ENCODE peak calls at places on chromosomes 3 and 15, in six cellular contexts. T is Peyer's patch; A is body of pancreas; Y is upper lobe of left lung; U is tibial nerve; M is naive thymus-derived CD4-positive, alpha-beta T cell. X is an unnamed sample.
A peak's percentile ranks its signal among the peaks of the same experiment; 100 is the strongest.

GRCh38 chr3:36911990-36912804 is 32.7 kb downstream of the TRANK1 start:
- DNase-seq in T (no peak), Y (no peak), A (no peak), M (peak; percentile 31), U (no peak), X (no peak)

GRCh38 chr3:149658444-149659172 is 783 bp upstream of the WWTR1 start:
- DNase-seq in U (peak; percentile 66), T (peak; percentile 77), Y (peak; percentile 51), A (peak; percentile 74), M (no peak), X (peak; percentile 71)

GRCh38 chr3:123834631-123835030 is 49.5 kb downstream of the MYLK start:
- DNase-seq in A (no peak), T (no peak), U (no peak), Y (no peak), M (no peak), X (no peak)

GRCh38 chr3:127688416-127689265 is 15.9 kb downstream of the ABTB1 start:
- DNase-seq in Y (no peak), T (peak; percentile 40), M (no peak), A (peak; percentile 37), U (peak; percentile 9), X (peak; percentile 37)

GRCh38 chr3:194083253-194084224 is 52.4 kb upstream of the HES1 start:
- DNase-seq in U (no peak), A (no peak), Y (peak; percentile 58), M (no peak), T (peak; percentile 38), X (no peak)

GRCh38 chr3:54353547-54354339 is 231.4 kb downstream of the CACNA2D3 start:
- DNase-seq in U (no peak), A (no peak), Y (no peak), M (no peak), T (no peak), X (no peak)

GRCh38 chr15:65954289-65954741 is 85.0 kb downstream of the RAB11A start:
- DNase-seq in M (no peak), U (no peak), Y (no peak), T (no peak), A (no peak), X (no peak)

GRCh38 chr3:183211390-183211789 is 41.7 kb upstream of the B3GNT5 start:
- DNase-seq in Y (no peak), U (no peak), A (peak; percentile 49), M (no peak), T (peak; percentile 54), X (no peak)

GRCh38 chr15:25860885-25861866 is 2.0 kb downstream of the ATP10A start:
- DNase-seq in T (peak; percentile 66), U (no peak), A (no peak), M (peak; percentile 44), Y (no peak), X (no peak)

GRCh38 chr15:81268881-81269601 is 54.9 kb downstream of the STARD5 start:
- DNase-seq in U (no peak), M (no peak), T (no peak), A (no peak), Y (no peak), X (no peak)

GRCh38 chr3:183579967-183580720 is 24.6 kb upstream of the KLHL6 start:
- DNase-seq in Y (no peak), A (peak; percentile 70), T (no peak), U (no peak), M (no peak), X (no peak)

GRCh38 chr3:43254125-43254524 is 32.2 kb upstream of the SNRK start:
- DNase-seq in M (no peak), U (no peak), Y (no peak), A (no peak), T (no peak), X (no peak)

GRCh38 chr3:9911863-9912262 is 5.0 kb upstream of the IL17RC start:
- DNase-seq in M (no peak), U (no peak), A (no peak), T (no peak), Y (no peak), X (no peak)

GRCh38 chr15:58606577-58607080 is 142.9 kb downstream of the ADAM10 start:
- DNase-seq in U (no peak), M (no peak), A (no peak), Y (no peak), T (no peak), X (no peak)

GRCh38 chr3:41411065-41411464 is 211.8 kb downstream of the CTNNB1 start:
- DNase-seq in Y (no peak), U (no peak), T (no peak), A (no peak), M (no peak), X (no peak)

GRCh38 chr15:69413822-69414701 is at the start of gene KIF23:
- DNase-seq in U (peak; percentile 70), A (peak; percentile 91), Y (peak; percentile 98), M (peak; percentile 90), T (peak; percentile 96), X (peak; percentile 99)

GRCh38 chr15:31302778-31303433 is 23.7 kb upstream of the KLF13 start:
- DNase-seq in Y (no peak), A (no peak), U (no peak), T (peak; percentile 47), M (no peak), X (no peak)

GRCh38 chr3:161890147-161890625 is 393.6 kb downstream of the OTOL1 start:
- DNase-seq in M (no peak), T (no peak), Y (no peak), A (no peak), U (peak; percentile 53), X (peak; percentile 76)

GRCh38 chr3:121660356-121661171 is at the start of gene HCLS1:
- DNase-seq in A (peak; percentile 18), T (peak; percentile 90), Y (peak; percentile 65), U (peak; percentile 19), M (peak; percentile 79), X (no peak)

GRCh38 chr3:102113421-102114041 is 264.2 kb downstream of the NFKBIZ start:
- DNase-seq in U (no peak), A (peak; percentile 30), M (no peak), T (peak; percentile 63), Y (no peak), X (no peak)

GRCh38 chr15:94008101-94009080 is 223.0 kb upstream of the MCTP2 start:
- DNase-seq in A (no peak), Y (no peak), U (no peak), T (no peak), M (no peak), X (no peak)

GRCh38 chr3:135895106-135895733 is 70.3 kb upstream of the PPP2R3A start:
- DNase-seq in U (peak; percentile 36), T (peak; percentile 83), A (peak; percentile 85), M (peak; percentile 9), Y (no peak), X (peak; percentile 61)

GRCh38 chr3:133386876-133387275 is 13.0 kb upstream of the BFSP2 start:
- DNase-seq in A (no peak), T (no peak), Y (no peak), M (no peak), U (no peak), X (no peak)

GRCh38 chr15:85003593-85004312 is 22.1 kb downstream of the PDE8A start:
- DNase-seq in A (no peak), M (no peak), U (no peak), T (no peak), Y (no peak), X (no peak)
- H3K4me1 ChIP-seq in A (peaks cover 53% of the 10 kb centered on the region), M (peaks cover 11% of the 10 kb centered on the region), U (peaks cover 88% of the 10 kb centered on the region), T (peaks cover 51% of the 10 kb centered on the region), Y (peaks cover 29% of the 10 kb centered on the region), X (no peaks in the 10 kb centered on the region)

GRCh38 chr3:16439848-16440708 is 73.4 kb downstream of the RFTN1 start:
- DNase-seq in Y (no peak), A (no peak), T (no peak), M (no peak), U (no peak), X (no peak)
- H3K27ac ChIP-seq in Y (peak overlapping the region; percentile 36), A (no peak overlapping the region), T (peak overlapping the region; percentile 28), M (no peak overlapping the region), U (peak overlapping the region; percentile 78), X (no peak overlapping the region)

GRCh38 chr3:57161131-57161538 is 4.0 kb downstream of the IL17RD start:
- DNase-seq in Y (no peak), A (no peak), M (no peak), U (no peak), T (no peak), X (no peak)
- H3K27me3 ChIP-seq in Y (peaks cover 11% of the 10 kb centered on the region), A (no peaks in the 10 kb centered on the region), M (peaks cover 4% of the 10 kb centered on the region), U (no peaks in the 10 kb centered on the region), T (no peaks in the 10 kb centered on the region), X (no peaks in the 10 kb centered on the region)

DNA sequence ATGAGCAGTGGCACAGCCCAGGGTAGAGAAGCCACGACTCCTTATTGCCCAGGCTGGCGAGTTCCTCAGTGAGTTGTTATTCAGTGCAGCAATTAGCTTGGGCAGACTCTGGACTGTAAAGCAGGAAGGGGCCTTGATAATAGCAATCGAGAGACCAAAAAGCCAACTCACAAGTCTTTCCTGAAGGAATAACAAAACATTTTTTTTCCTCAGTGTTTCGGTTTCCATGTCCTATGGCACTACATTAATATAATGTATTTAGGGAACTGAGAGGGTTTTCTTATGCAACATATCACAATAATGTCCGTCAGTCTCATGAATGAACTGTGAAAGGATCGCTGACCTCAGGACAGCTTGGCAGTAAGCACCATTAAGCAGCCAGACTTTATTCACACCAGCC is 248.9 kb upstream of the TBL1XR1 start:
- DNase-seq in U (no peak), A (no peak), M (no peak), Y (no peak), T (peak; percentile 80), X (no peak)
- H3K4me1 ChIP-seq in U (peaks cover 3% of the 10 kb centered on the region), A (peaks cover 5% of the 10 kb centered on the region), M (peaks cover 5% of the 10 kb centered on the region), Y (peaks cover 20% of the 10 kb centered on the region), T (peaks cover 48% of the 10 kb centered on the region), X (peaks cover 37% of the 10 kb centered on the region)

GRCh38 chr3:159165972-159166371 is 364.1 kb downstream of the MFSD1 start:
- DNase-seq in T (no peak), M (no peak), A (no peak), U (no peak), Y (no peak), X (no peak)

GRCh38 chr3:159166899-159167586 is 365.2 kb downstream of the MFSD1 start:
- DNase-seq in A (no peak), U (no peak), M (no peak), T (no peak), Y (no peak), X (no peak)

GRCh38 chr3:159158801-159159200 is 356.9 kb downstream of the MFSD1 start:
- DNase-seq in T (no peak), A (no peak), M (no peak), U (no peak), Y (no peak), X (no peak)

GRCh38 chr3:159159546-159159945 is 357.7 kb downstream of the MFSD1 start:
- DNase-seq in M (no peak), A (no peak), T (no peak), Y (no peak), U (no peak), X (no peak)

DNA sequence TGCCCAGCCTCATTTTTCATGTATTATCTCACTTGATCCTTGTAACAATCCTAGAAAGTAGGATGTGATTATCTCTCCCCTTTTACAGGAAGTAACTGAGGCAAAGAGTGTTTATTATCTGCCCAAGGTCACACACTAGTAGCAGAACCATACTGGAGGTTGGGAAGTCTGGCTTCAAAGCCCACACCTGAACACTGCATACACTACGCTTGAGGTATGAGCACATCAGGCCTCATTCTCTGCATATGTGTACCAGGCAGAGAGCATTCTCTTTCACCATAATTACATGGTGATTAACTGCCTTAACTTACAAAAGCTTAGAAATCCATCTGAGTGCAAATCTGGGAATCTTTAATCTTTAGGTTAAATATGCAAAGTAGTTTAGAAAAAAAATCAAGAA is 361.8 kb downstream of the MFSD1 start:
- DNase-seq in M (no peak), T (no peak), U (no peak), Y (no peak), A (no peak), X (no peak)
- H3K27ac ChIP-seq in M (no peak overlapping the region), T (no peak overlapping the region), U (no peak overlapping the region), Y (no peak overlapping the region), A (no peak overlapping the region), X (peak overlapping the region; percentile 80)

GRCh38 chr3:38094999-38095398 is 41.9 kb downstream of the ACAA1 start:
- DNase-seq in T (no peak), A (no peak), Y (peak; percentile 11), U (no peak), M (no peak), X (no peak)
- H3K27me3 ChIP-seq in T (no peaks in the 10 kb centered on the region), A (no peaks in the 10 kb centered on the region), Y (no peaks in the 10 kb centered on the region), U (no peaks in the 10 kb centered on the region), M (no peaks in the 10 kb centered on the region), X (no peaks in the 10 kb centered on the region)